ENCODE peak calls at places on chromosomes 4 and X, in ten cellular contexts. U is NCI-H460, N is AG08395, Q is neuronal stem cell, S is SK-N-SH, R is fibroblast of the conjunctiva, Y is fibroblast of lung, C is progenitor cell of endocrine pancreas, J is NCI-H774, K is suprapubic skin. L is an unnamed sample.

GRCh38 chr4:188196134-188196735 is 57.0 kb downstream of the TRIML1 start:
- DNase-seq in U (no peak), N (no peak), Q (no peak), S (peak), R (no peak), Y (peak), C (no peak), J (no peak), K (no peak), L (no peak)

GRCh38 chrX:152899874-152900719 is 2.2 kb downstream of the ZNF185 start:
- DNase-seq in U (no peak), N (no peak), Q (no peak), S (no peak), R (no peak), Y (no peak), C (no peak), J (no peak), K (no peak), L (no peak)

GRCh38 chr4:181261279-181261678 is 981.9 kb upstream of the TENM3 start:
- DNase-seq in U (peak), N (no peak), Q (peak), S (no peak), R (no peak), Y (peak), C (no peak), J (peak), K (no peak), L (no peak)

GRCh38 chrX:119622356-119623232 is 16.4 kb upstream of the NKRF start:
- DNase-seq in U (no peak), N (peak), Q (no peak), S (no peak), R (peak), Y (peak), C (no peak), J (no peak), K (no peak), L (peak)

GRCh38 chr4:140038031-140038533 is 115.9 kb downstream of the MAML3 start:
- DNase-seq in U (no peak), N (no peak), Q (no peak), S (no peak), R (no peak), Y (no peak), C (no peak), J (no peak), K (no peak), L (no peak)

GRCh38 chr4:65450899-65451298 is 219.4 kb downstream of the EPHA5 start:
- DNase-seq in U (no peak), N (no peak), Q (no peak), S (no peak), R (no peak), Y (no peak), C (no peak), J (no peak), K (no peak), L (no peak)

GRCh38 chr4:177728361-177729152 is 286.3 kb upstream of the AGA start:
- DNase-seq in U (no peak), N (no peak), Q (no peak), S (no peak), R (no peak), Y (no peak), C (no peak), J (no peak), K (no peak), L (no peak)

GRCh38 chrX:34972206-34972605 is 29.6 kb downstream of the FAM47B start:
- DNase-seq in U (peak), N (no peak), Q (no peak), S (no peak), R (no peak), Y (no peak), C (no peak), J (no peak), K (no peak), L (no peak)

GRCh38 chrX:39652336-39652735 is 445.4 kb downstream of the BCOR start:
- DNase-seq in U (peak), N (peak), Q (no peak), S (peak), R (no peak), Y (peak), C (no peak), J (no peak), K (no peak), L (no peak)

GRCh38 chr4:156336516-156336915 is 382.9 kb upstream of the CTSO start:
- DNase-seq in U (no peak), N (no peak), Q (no peak), S (no peak), R (no peak), Y (no peak), C (no peak), J (no peak), K (no peak), L (no peak)

GRCh38 chrX:13906103-13906502 is 89.2 kb upstream of the GPM6B start:
- DNase-seq in U (no peak), N (no peak), Q (no peak), S (no peak), R (no peak), Y (peak), C (no peak), J (no peak), K (no peak), L (no peak)

GRCh38 chr4:105978684-105979296 is 83.5 kb downstream of the NPNT start:
- DNase-seq in U (no peak), N (peak), Q (no peak), S (no peak), R (peak), Y (peak), C (no peak), J (no peak), K (no peak), L (peak)

GRCh38 chr4:43816107-43816506 is 632.5 kb downstream of the KCTD8 start:
- DNase-seq in U (no peak), N (no peak), Q (no peak), S (no peak), R (no peak), Y (no peak), C (no peak), J (no peak), K (no peak), L (no peak)

GRCh38 chr4:1568855-1569460 is 115.2 kb downstream of the FAM53A start:
- DNase-seq in U (no peak), N (no peak), Q (no peak), S (no peak), R (no peak), Y (no peak), C (no peak), J (no peak), K (no peak), L (peak)

GRCh38 chr4:1036976-1037810 is 25.8 kb downstream of the FGFRL1 start:
- DNase-seq in U (no peak), N (no peak), Q (no peak), S (no peak), R (no peak), Y (no peak), C (no peak), J (no peak), K (no peak), L (no peak)

GRCh38 chrX:39995457-39995856 is 102.3 kb downstream of the BCOR start:
- DNase-seq in U (no peak), N (no peak), Q (no peak), S (no peak), R (no peak), Y (no peak), C (no peak), J (no peak), K (no peak), L (no peak)

GRCh38 chrX:121641560-121641959 is 594.1 kb downstream of the GLUD2 start:
- DNase-seq in U (peak), N (peak), Q (no peak), S (no peak), R (peak), Y (no peak), C (no peak), J (no peak), K (no peak), L (no peak)

GRCh38 chr4:156322592-156322991 is 368.9 kb upstream of the CTSO start:
- DNase-seq in U (no peak), N (peak), Q (no peak), S (no peak), R (peak), Y (peak), C (no peak), J (no peak), K (no peak), L (no peak)

GRCh38 chrX:45750639-45751038 is 550.0 kb upstream of the DIPK2B start:
- DNase-seq in U (no peak), N (no peak), Q (no peak), S (no peak), R (no peak), Y (no peak), C (no peak), J (no peak), K (no peak), L (peak)

GRCh38 chr4:40918330-40918729 is 168.6 kb downstream of the NSUN7 start:
- DNase-seq in U (peak), N (peak), Q (no peak), S (peak), R (peak), Y (peak), C (no peak), J (no peak), K (no peak), L (peak)

GRCh38 chr4:39235021-39235420 is 52.7 kb downstream of the WDR19 start:
- DNase-seq in U (no peak), N (no peak), Q (no peak), S (no peak), R (no peak), Y (no peak), C (no peak), J (no peak), K (no peak), L (no peak)

GRCh38 chrX:37076983-37077382 is 68.8 kb downstream of the FAM47C start:
- DNase-seq in U (no peak), N (no peak), Q (no peak), S (no peak), R (no peak), Y (no peak), C (no peak), J (no peak), K (no peak), L (no peak)

GRCh38 chr4:108116423-108117168 is 52.1 kb downstream of the LEF1 start:
- DNase-seq in U (no peak), N (no peak), Q (no peak), S (no peak), R (no peak), Y (no peak), C (no peak), J (no peak), K (no peak), L (no peak)

GRCh38 chr4:103450693-103451092 is 252.6 kb upstream of the CENPE start:
- DNase-seq in U (no peak), N (no peak), Q (no peak), S (no peak), R (no peak), Y (no peak), C (no peak), J (no peak), K (no peak), L (no peak)

GRCh38 chrX:70592091-70592490 is 147.5 kb downstream of the DLG3 start:
- DNase-seq in U (peak), N (peak), Q (no peak), S (no peak), R (peak), Y (peak), C (no peak), J (no peak), K (no peak), L (no peak)

GRCh38 chr4:138182838-138183426 is 59.2 kb downstream of the SLC7A11 start:
- DNase-seq in U (peak), N (peak), Q (peak), S (peak), R (peak), Y (peak), C (no peak), J (no peak), K (no peak), L (no peak)

GRCh38 chr4:98046665-98047064 is 96.6 kb downstream of the STPG2 start:
- DNase-seq in U (no peak), N (no peak), Q (no peak), S (no peak), R (no peak), Y (no peak), C (no peak), J (no peak), K (no peak), L (no peak)

GRCh38 chr4:54937501-54937900 is 187.9 kb downstream of the KDR start:
- DNase-seq in U (no peak), N (no peak), Q (no peak), S (no peak), R (no peak), Y (peak), C (no peak), J (no peak), K (no peak), L (no peak)

GRCh38 chr4:1318488-1319213 is 28.4 kb upstream of the UVSSA start:
- DNase-seq in U (no peak), N (no peak), Q (no peak), S (no peak), R (no peak), Y (no peak), C (no peak), J (no peak), K (no peak), L (peak)

GRCh38 chr4:76637704-76638361 is 202.8 kb downstream of the SHROOM3 start:
- DNase-seq in U (no peak), N (peak), Q (no peak), S (no peak), R (no peak), Y (no peak), C (no peak), J (no peak), K (no peak), L (no peak)